ENCODE peak calls at places on chromosomes 2 and 18, in four cellular contexts. D is transverse colon, P is uterus, I is neural crest cell. M is an unnamed sample.
A peak's percentile ranks its signal among the peaks of the same experiment; 100 is the strongest.

GRCh38 chr2:216017365-216017764 is 4.0 kb upstream of the MREG start:
- DNase-seq in D (peak; percentile 33), I (no peak), P (no peak), M (no peak)

GRCh38 chr18:30004977-30005376 is 1037.6 kb downstream of the DSC3 start:
- DNase-seq in D (no peak), I (no peak), P (no peak), M (no peak)

GRCh38 chr2:72940786-72941185 is 23.5 kb downstream of the EMX1 start:
- DNase-seq in P (no peak), D (no peak), I (no peak), M (no peak)

GRCh38 chr2:196088209-196088608 is 19.6 kb upstream of the DNAH7 start:
- DNase-seq in D (peak; percentile 66), P (no peak), I (no peak), M (no peak)

GRCh38 chr2:80001704-80002103 is 302.8 kb downstream of the LRRTM1 start:
- DNase-seq in I (no peak), P (no peak), D (no peak), M (no peak)

GRCh38 chr2:232533944-232534710 is 5.4 kb upstream of the CHRNG start:
- DNase-seq in I (no peak), D (no peak), P (no peak), M (no peak)

GRCh38 chr2:175036582-175037018 is 31.4 kb upstream of the CHN1 start:
- DNase-seq in D (no peak), I (no peak), P (no peak), M (no peak)

GRCh38 chr18:22170421-22171262 is 1.3 kb downstream of the GATA6 start:
- DNase-seq in D (peak; percentile 43), I (peak; percentile 28), P (peak; percentile 62), M (no peak)

GRCh38 chr2:176445831-176446433 is 176.7 kb downstream of the MTX2 start:
- DNase-seq in D (no peak), I (no peak), P (no peak), M (no peak)

GRCh38 chr2:74845217-74845751 is 11.4 kb downstream of the HK2 start:
- DNase-seq in D (peak; percentile 88), P (peak; percentile 39), I (no peak), M (peak; percentile 74)

GRCh38 chr2:78417355-78417754 is 608.1 kb upstream of the REG3G start:
- DNase-seq in P (no peak), D (no peak), I (no peak), M (no peak)

GRCh38 chr2:177908182-177908581 is 164.4 kb downstream of the PDE11A start:
- DNase-seq in P (no peak), D (no peak), I (no peak), M (no peak)

GRCh38 chr2:222309361-222309760 is 10.6 kb upstream of the PAX3 start:
- DNase-seq in I (no peak), P (no peak), D (no peak), M (no peak)

GRCh38 chr2:157459486-157459885 is 15.6 kb upstream of the CYTIP start:
- DNase-seq in P (no peak), D (no peak), I (no peak), M (no peak)

GRCh38 chr18:62037989-62038778 is 145.4 kb upstream of the RNF152 start:
- DNase-seq in I (no peak), D (no peak), P (no peak), M (no peak)

GRCh38 chr2:106192752-106193490 is 1.2 kb downstream of the UXS1 start:
- DNase-seq in P (peak; percentile 27), I (peak; percentile 4), D (peak; percentile 53), M (no peak)

GRCh38 chr2:96663829-96664228 is 21.3 kb downstream of the FER1L5 start:
- DNase-seq in P (no peak), I (no peak), D (no peak), M (no peak)

GRCh38 chr2:12087175-12087574 is 340.7 kb downstream of the LPIN1 start:
- DNase-seq in I (no peak), P (no peak), D (no peak), M (no peak)

GRCh38 chr2:176150338-176151198 is 782 bp upstream of the HOXD4 start:
- DNase-seq in I (no peak), D (no peak), P (no peak), M (no peak)

GRCh38 chr18:63063171-63063570 is 256.4 kb downstream of the BCL2 start:
- DNase-seq in D (no peak), P (no peak), I (no peak), M (no peak)

GRCh38 chr2:9778471-9779402 is 64.5 kb upstream of the TAF1B start:
- DNase-seq in I (no peak), D (no peak), P (no peak), M (no peak)

GRCh38 chr2:234422242-234422641 is 74.6 kb downstream of the ARL4C start:
- DNase-seq in I (no peak), D (peak; percentile 31), P (no peak), M (no peak)

GRCh38 chr18:10122116-10122515 is 208.3 kb downstream of the VAPA start:
- DNase-seq in D (no peak), I (no peak), P (no peak), M (no peak)

GRCh38 chr18:22816266-22817176 is 116.6 kb upstream of the RBBP8 start:
- DNase-seq in P (no peak), I (no peak), D (peak; percentile 68), M (no peak)

GRCh38 chr2:225487901-225488416 is 88.4 kb downstream of the NYAP2 start:
- DNase-seq in D (no peak), I (no peak), P (no peak), M (no peak)

GRCh38 chr2:71336802-71337201 is 5.2 kb downstream of the ZNF638 start:
- DNase-seq in P (no peak), D (no peak), I (no peak), M (no peak)

GRCh38 chr2:70083344-70084156 is 3.7 kb upstream of the PCBP1 start:
- DNase-seq in P (no peak), I (no peak), D (peak; percentile 62), M (no peak)

DNA sequence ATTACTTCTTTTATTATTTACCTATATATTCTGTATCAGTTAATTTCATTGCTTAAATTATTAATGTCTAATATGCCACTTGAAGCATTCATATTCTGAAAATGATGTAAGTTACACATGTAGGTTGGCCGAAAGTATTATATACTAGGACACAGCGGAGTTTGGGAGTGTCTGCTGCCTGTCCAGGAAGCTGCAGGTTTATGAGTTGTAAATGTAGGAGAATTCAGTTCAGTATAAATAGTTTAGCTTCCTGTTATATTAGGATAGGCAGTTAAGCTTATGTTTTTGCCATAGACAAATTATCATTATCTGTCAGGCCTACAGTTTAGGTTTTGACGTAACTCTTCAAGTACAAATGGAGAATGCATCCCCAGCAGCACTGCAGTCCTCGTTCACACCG is 18.9 kb upstream of the ZNF236 start:
- DNase-seq in P (no peak), D (no peak), I (no peak), M (no peak)
- TF ChIP-seq CTCF in P (no peak), D (no peak), I (no peak), M (no peak)

DNA sequence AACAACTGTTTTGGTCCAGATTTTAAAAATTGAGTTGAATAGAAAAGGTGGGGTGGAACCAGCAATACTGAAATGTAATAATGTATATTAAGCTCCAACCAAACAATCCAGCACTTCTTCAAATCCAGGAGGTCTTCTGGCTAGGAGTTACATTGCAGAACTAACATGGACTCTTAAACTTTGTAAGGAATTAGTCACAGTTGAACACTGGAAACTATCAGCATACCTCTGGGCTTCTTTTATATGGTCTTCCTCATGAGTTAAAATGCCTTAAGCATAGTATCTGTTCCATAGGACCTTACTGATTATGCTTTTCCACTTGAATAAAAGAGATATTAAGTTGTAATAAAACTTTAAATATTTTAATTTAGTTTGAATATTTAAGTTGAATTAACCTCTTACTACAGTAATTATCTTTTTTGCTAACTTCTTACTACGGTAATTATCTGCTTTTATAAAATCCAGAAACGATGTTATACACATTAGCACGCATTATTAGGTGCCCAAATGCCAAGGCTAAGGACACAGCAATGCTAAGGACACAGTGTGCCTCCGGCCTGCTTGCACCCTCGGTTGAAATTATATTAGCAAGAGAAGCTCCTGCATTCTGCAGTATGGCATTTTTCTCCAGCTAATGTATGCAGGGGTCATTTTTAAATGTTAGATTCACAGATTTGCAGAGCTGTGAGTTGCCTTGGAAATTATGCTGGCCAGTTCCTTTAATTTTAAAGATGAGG is 219.9 kb downstream of the NEDD4L start:
- DNase-seq in P (no peak), D (no peak), I (no peak), M (no peak)
- TF ChIP-seq CTCF in P (no peak), D (no peak), I (no peak), M (no peak)

DNA sequence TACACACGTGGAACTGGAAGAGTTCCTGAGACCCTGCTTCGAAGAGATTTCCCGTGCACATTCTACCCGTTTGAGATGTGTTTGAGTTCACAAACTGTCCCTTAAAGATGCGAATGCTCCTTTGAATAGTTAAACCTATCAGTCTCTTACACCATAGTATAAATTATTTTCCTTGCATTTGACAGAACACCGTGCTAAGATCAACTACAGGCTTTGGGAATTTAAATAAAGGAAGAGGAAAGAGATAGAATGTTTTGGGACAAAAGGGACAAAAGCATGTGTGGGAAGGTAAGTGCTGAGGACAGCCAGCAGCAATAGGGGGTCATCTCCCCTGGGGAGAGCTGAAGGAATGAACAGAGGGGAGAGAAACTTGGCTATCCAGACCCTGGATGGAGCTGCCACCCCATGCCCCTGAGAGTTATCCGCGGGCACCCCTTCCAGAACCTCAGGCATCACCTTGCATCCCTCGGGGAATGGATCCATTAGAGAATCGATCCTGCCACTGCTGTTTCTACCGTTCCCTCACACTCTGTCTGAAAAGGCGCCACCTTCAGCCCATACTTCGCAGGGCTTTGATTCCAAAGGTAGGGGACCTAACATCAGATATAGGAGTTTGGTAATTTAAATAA is 890 bp upstream of the ADCY3 start:
- DNase-seq in D (no peak), I (no peak), P (no peak), M (no peak)
- TF ChIP-seq CTCF in D (no peak), I (peak; percentile 38), P (no peak), M (no peak)

DNA sequence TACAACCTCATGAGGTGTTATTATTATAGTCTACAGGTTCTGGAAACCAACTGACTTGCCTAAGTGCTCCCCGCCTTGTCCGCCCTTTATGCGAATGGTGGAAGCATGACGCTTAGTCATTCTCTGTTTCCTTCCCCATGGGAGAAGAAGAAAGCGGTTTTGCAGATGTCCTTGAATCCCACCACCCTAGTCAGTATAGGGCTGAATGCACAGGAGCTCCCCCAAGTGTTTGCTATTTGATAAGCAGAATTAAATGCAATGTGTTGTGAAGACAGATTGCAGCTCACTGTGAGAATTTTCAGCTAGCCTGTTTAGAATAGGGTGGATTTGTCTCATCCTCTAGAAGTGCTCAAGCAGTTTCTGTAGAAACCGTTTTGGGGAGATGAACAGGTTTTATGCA is 652.0 kb downstream of the DCC start:
- DNase-seq in D (no peak), P (no peak), I (no peak), M (no peak)
- TF ChIP-seq CTCF in D (no peak), P (no peak), I (peak; percentile 33), M (no peak)